ENCODE peak calls at places on chromosomes 4 and X, in five cellular contexts. J is cardiac muscle cell, U is body of pancreas, N is skeletal muscle cell, A is right cardiac atrium. T is an unnamed sample.

GRCh38 chr4:114028071-114028470 is 48.6 kb upstream of the ARSJ start:
- DNase-seq in U (no peak), N (no peak), A (no peak), J (no peak), T (no peak)

GRCh38 chr4:126223784-126224407 is 909.1 kb downstream of the FAT4 start:
- DNase-seq in U (no peak), J (peak; percentile 24), N (no peak), A (no peak), T (no peak)

GRCh38 chr4:137648531-137648930 is 116.2 kb upstream of the PCDH18 start:
- DNase-seq in N (no peak), U (no peak), J (no peak), A (no peak), T (no peak)

GRCh38 chr4:29423836-29424721 is 1296.1 kb upstream of the PCDH7 start:
- DNase-seq in J (peak; percentile 8), U (no peak), N (peak; percentile 93), A (no peak), T (no peak)

GRCh38 chrX:44735498-44735897 is 108.3 kb upstream of the DUSP21 start:
- DNase-seq in J (no peak), N (no peak), A (no peak), U (no peak), T (no peak)

GRCh38 chr4:119525005-119525749 is 103.4 kb downstream of the PDE5A start:
- DNase-seq in A (no peak), J (no peak), N (peak; percentile 48), U (no peak), T (peak; percentile 46)

GRCh38 chr4:154807042-154807630 is 26.1 kb downstream of the RBM46 start:
- DNase-seq in A (no peak), J (no peak), U (no peak), N (peak; percentile 4), T (no peak)

GRCh38 chrX:103845165-103845653 is 13.2 kb upstream of the RAB9B start:
- DNase-seq in N (peak; percentile 64), A (peak; percentile 86), J (peak; percentile 71), U (peak; percentile 64), T (peak; percentile 67)

GRCh38 chrX:114058988-114059418 is 524.9 kb upstream of the HTR2C start:
- DNase-seq in N (no peak), U (no peak), J (no peak), A (no peak), T (no peak)

GRCh38 chrX:23003121-23003520 is 3.4 kb downstream of the DDX53 start:
- DNase-seq in N (no peak), J (no peak), U (no peak), A (no peak), T (no peak)

GRCh38 chr4:113222006-113222405 is 172.6 kb downstream of the ANK2 start:
- DNase-seq in A (no peak), J (no peak), U (no peak), N (no peak), T (peak; percentile 29)

GRCh38 chrX:13669246-13669689 is 16.3 kb downstream of the TCEANC start:
- DNase-seq in A (peak; percentile 73), N (peak; percentile 93), J (no peak), U (peak; percentile 92), T (peak; percentile 90)

GRCh38 chr4:23614284-23614892 is 275.5 kb downstream of the PPARGC1A start:
- DNase-seq in N (no peak), U (peak; percentile 17), A (no peak), J (peak; percentile 22), T (no peak)

GRCh38 chrX:22666441-22666840 is 333.3 kb upstream of the DDX53 start:
- DNase-seq in U (no peak), A (no peak), J (peak; percentile 33), N (no peak), T (no peak)

GRCh38 chr4:42268824-42269223 is 116.4 kb upstream of the BEND4 start:
- DNase-seq in A (no peak), N (no peak), J (no peak), U (no peak), T (no peak)

GRCh38 chr4:31422006-31422405 is 701.8 kb downstream of the PCDH7 start:
- DNase-seq in N (no peak), U (no peak), J (no peak), A (no peak), T (no peak)

GRCh38 chrX:52015794-52016193 is 53.2 kb downstream of the MAGED4B start:
- DNase-seq in U (no peak), A (no peak), N (no peak), J (no peak), T (no peak)

GRCh38 chr4:98210293-98210692 is 50.9 kb upstream of the RAP1GDS1 start:
- DNase-seq in J (no peak), U (no peak), N (no peak), A (no peak), T (no peak)

GRCh38 chr4:65508169-65508568 is 162.1 kb downstream of the EPHA5 start:
- DNase-seq in N (peak; percentile 88), A (no peak), U (no peak), J (no peak), T (peak; percentile 13)

GRCh38 chrX:12319012-12319519 is 180.8 kb downstream of the FRMPD4 start:
- DNase-seq in U (no peak), N (no peak), J (no peak), A (no peak), T (no peak)

GRCh38 chrX:13864264-13864663 is 47.4 kb upstream of the GPM6B start:
- DNase-seq in U (no peak), N (no peak), A (no peak), J (no peak), T (no peak)

GRCh38 chr4:38857354-38858096 is 908 bp upstream of the TLR6 start:
- DNase-seq in N (peak; percentile 85), A (peak; percentile 49), U (no peak), J (no peak), T (peak; percentile 85)

GRCh38 chrX:68880846-68881513 is 52.2 kb downstream of the EFNB1 start:
- DNase-seq in N (no peak), J (peak; percentile 34), A (no peak), U (no peak), T (no peak)

GRCh38 chr4:159272341-159273125 is 169.7 kb downstream of the RAPGEF2 start:
- DNase-seq in N (no peak), J (no peak), A (no peak), U (no peak), T (no peak)

GRCh38 chr4:145635630-145636029 is 16.4 kb downstream of the MMAA start:
- DNase-seq in U (no peak), J (no peak), A (no peak), N (no peak), T (no peak)

GRCh38 chr4:87677731-87678130 is 27.7 kb downstream of the DMP1 start:
- DNase-seq in J (no peak), A (peak; percentile 65), U (no peak), N (no peak), T (no peak)

GRCh38 chr4:21901831-21902230 is 46.7 kb downstream of the KCNIP4 start:
- DNase-seq in J (no peak), A (no peak), U (no peak), N (peak; percentile 58), T (no peak)

GRCh38 chrX:145919400-145919799 is 101.8 kb downstream of the SLITRK2 start:
- DNase-seq in N (no peak), J (no peak), U (no peak), A (no peak), T (no peak)

GRCh38 chr4:187995322-187996207 is at the start of gene ZFP42:
- DNase-seq in U (no peak), N (no peak), J (no peak), A (no peak), T (no peak)

GRCh38 chr4:24032371-24032989 is 142.6 kb upstream of the PPARGC1A start:
- DNase-seq in A (no peak), J (peak; percentile 23), N (peak; percentile 48), U (no peak), T (no peak)

GRCh38 chrX:115912372-115912897 is 258.1 kb upstream of the AGTR2 start:
- DNase-seq in N (no peak), A (no peak), J (no peak), U (peak; percentile 45), T (no peak)

GRCh38 chr4:21380861-21381260 is 567.7 kb downstream of the KCNIP4 start:
- DNase-seq in N (no peak), U (no peak), J (no peak), A (no peak), T (no peak)

GRCh38 chr4:138835833-138836521 is 179.6 kb upstream of the NOCT start:
- DNase-seq in U (peak; percentile 22), N (peak; percentile 8), A (peak; percentile 80), J (peak; percentile 48), T (peak; percentile 61)

GRCh38 chr4:1279253-1279652 is 10.4 kb upstream of the MAEA start:
- DNase-seq in J (no peak), A (no peak), U (no peak), N (no peak), T (no peak)

GRCh38 chrX:71183341-71183740 is 38.7 kb downstream of the NLGN3 start:
- DNase-seq in J (peak; percentile 46), A (no peak), N (no peak), U (no peak), T (no peak)

GRCh38 chrX:10121787-10122186 is 35.0 kb upstream of the CLCN4 start:
- DNase-seq in U (no peak), J (no peak), N (no peak), A (no peak), T (no peak)

GRCh38 chr4:147029296-147029695 is 83.6 kb upstream of the TTC29 start:
- DNase-seq in U (no peak), J (no peak), N (no peak), A (no peak), T (no peak)

GRCh38 chrX:1536712-1537030 is 314 bp downstream of the P2RY8 start:
- DNase-seq in J (no peak), A (no peak), U (no peak), N (no peak), T (no peak)
- H3K4me3 ChIP-seq in J (no peak overlapping the region), A (peak overlapping the region; percentile 34), U (no peak overlapping the region), N (no peak overlapping the region), T (no peak overlapping the region)

GRCh38 chr4:6941796-6942195 is 32.2 kb downstream of the TBC1D14 start:
- DNase-seq in A (no peak), N (no peak), J (no peak), U (no peak), T (no peak)
- H3K4me3 ChIP-seq in A (no peak overlapping the region), N (no peak overlapping the region), J (no peak overlapping the region), U (no peak overlapping the region), T (no peak overlapping the region)

DNA sequence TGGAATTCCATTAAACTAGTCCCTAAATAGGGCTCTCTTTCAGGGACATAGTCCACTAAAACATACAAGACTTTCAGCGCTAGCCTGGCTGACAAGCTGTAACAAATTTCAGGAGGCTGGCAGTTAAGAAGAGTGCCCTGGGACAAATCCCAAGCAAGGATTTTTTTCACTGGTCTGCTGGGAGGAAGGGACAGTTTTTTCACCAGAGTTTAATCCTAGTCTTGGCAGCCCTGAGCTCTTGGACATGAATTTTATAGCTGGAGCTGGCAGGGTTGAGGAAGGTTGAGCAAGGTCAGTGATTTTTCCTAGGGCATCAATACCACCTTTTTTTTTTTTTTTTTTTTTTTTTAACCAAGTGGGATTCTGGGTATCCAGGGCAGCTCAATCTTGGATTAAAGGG is 184.4 kb downstream of the SH2D1A start:
- DNase-seq in J (peak; percentile 8), N (no peak), U (no peak), A (no peak), T (no peak)
- H3K4me3 ChIP-seq in J (no peak overlapping the region), N (no peak overlapping the region), U (no peak overlapping the region), A (no peak overlapping the region), T (no peak overlapping the region)

DNA sequence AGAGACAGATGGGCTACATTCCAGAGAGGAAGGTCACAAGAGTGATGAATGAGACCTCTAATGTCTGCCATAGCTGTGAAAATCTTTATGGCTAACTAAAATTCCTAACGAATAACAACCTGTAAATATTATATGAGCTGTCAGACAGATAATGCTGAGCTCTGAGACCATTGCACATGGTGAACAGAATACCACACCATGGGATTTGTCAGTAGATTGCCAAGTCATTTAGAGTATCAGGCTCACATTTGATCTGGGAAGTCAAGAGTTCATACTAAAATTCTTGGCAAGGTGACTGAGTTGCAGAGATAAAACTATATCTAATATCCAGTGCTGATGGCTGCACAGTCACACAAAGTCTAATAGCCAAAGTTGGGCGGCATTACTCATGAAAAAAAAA is 259.2 kb upstream of the FTHL17 start:
- DNase-seq in J (no peak), A (no peak), U (no peak), N (no peak), T (no peak)
- H3K4me3 ChIP-seq in J (no peak overlapping the region), A (no peak overlapping the region), U (no peak overlapping the region), N (no peak overlapping the region), T (no peak overlapping the region)